ENCODE peak calls at places on chromosomes 13 and 19, in eight cellular contexts. U is Peyer's patch, R is GM12878, K is PC-9, Y is esophagus squamous epithelium, N is suprapubic skin, S is small intestine, I is heart right ventricle. J is an unnamed sample.

GRCh38 chr13:113794764-113795173 is 35.7 kb downstream of the TMEM255B start:
- DNase-seq in U (no peak), R (no peak), K (no peak), Y (no peak), N (peak; percentile 67), S (no peak), I (no peak), J (no peak)

GRCh38 chr19:36986131-36986530 is 70.0 kb downstream of the ZNF568 start:
- DNase-seq in U (no peak), R (no peak), K (no peak), Y (no peak), N (no peak), S (no peak), I (no peak), J (no peak)

GRCh38 chr13:37303610-37304009 is 198.1 kb upstream of the CSNK1A1L start:
- DNase-seq in U (no peak), R (no peak), K (no peak), Y (no peak), N (no peak), S (no peak), I (no peak), J (no peak)

GRCh38 chr19:51158474-51159129 is 16.5 kb downstream of the SIGLEC7 start:
- DNase-seq in U (peak; percentile 55), R (no peak), K (no peak), Y (no peak), N (no peak), S (peak; percentile 33), I (no peak), J (no peak)

GRCh38 chr13:108463365-108463764 is 166.0 kb upstream of the MYO16 start:
- DNase-seq in U (no peak), R (peak; percentile 4), K (peak; percentile 71), Y (no peak), N (no peak), S (no peak), I (no peak), J (no peak)

GRCh38 chr13:41017153-41017552 is 2.0 kb downstream of the ELF1 start:
- DNase-seq in U (peak; percentile 64), R (no peak), K (no peak), Y (no peak), N (no peak), S (peak; percentile 56), I (no peak), J (no peak)

GRCh38 chr19:5251096-5252065 is 89.2 kb downstream of the PTPRS start:
- DNase-seq in U (no peak), R (no peak), K (no peak), Y (no peak), N (no peak), S (no peak), I (no peak), J (no peak)

GRCh38 chr19:55206664-55207500 is 2.4 kb downstream of the PTPRH start:
- DNase-seq in U (no peak), R (no peak), K (peak; percentile 89), Y (no peak), N (no peak), S (peak; percentile 99), I (peak; percentile 84), J (no peak)

GRCh38 chr19:48670699-48671455 is 1.9 kb downstream of the NTN5 start:
- DNase-seq in U (no peak), R (no peak), K (no peak), Y (no peak), N (no peak), S (no peak), I (no peak), J (no peak)

GRCh38 chr19:734716-735115 is 16.2 kb upstream of the MISP start:
- DNase-seq in U (no peak), R (no peak), K (no peak), Y (no peak), N (no peak), S (no peak), I (no peak), J (no peak)

GRCh38 chr13:110017379-110017778 is 231.0 kb upstream of the IRS2 start:
- DNase-seq in U (no peak), R (no peak), K (peak; percentile 88), Y (no peak), N (no peak), S (no peak), I (no peak), J (no peak)

GRCh38 chr19:37932985-37933953 is 26.3 kb downstream of the SIPA1L3 start:
- DNase-seq in U (no peak), R (no peak), K (peak; percentile 75), Y (no peak), N (no peak), S (peak; percentile 90), I (no peak), J (no peak)

GRCh38 chr19:373391-374182 is 29.0 kb upstream of the MIER2 start:
- DNase-seq in U (no peak), R (no peak), K (no peak), Y (no peak), N (no peak), S (no peak), I (no peak), J (no peak)

GRCh38 chr13:32314271-32314967 is 744 bp downstream of the ZAR1L start:
- DNase-seq in U (peak; percentile 17), R (no peak), K (peak; percentile 66), Y (no peak), N (no peak), S (no peak), I (peak; percentile 30), J (no peak)

GRCh38 chr13:98853791-98854191 is 101.3 kb upstream of the SLC15A1 start:
- DNase-seq in U (no peak), R (peak; percentile 80), K (no peak), Y (no peak), N (no peak), S (no peak), I (no peak), J (no peak)

GRCh38 chr19:30069535-30070197 is 127.6 kb downstream of the URI1 start:
- DNase-seq in U (no peak), R (no peak), K (no peak), Y (no peak), N (peak; percentile 48), S (no peak), I (no peak), J (no peak)

DNA sequence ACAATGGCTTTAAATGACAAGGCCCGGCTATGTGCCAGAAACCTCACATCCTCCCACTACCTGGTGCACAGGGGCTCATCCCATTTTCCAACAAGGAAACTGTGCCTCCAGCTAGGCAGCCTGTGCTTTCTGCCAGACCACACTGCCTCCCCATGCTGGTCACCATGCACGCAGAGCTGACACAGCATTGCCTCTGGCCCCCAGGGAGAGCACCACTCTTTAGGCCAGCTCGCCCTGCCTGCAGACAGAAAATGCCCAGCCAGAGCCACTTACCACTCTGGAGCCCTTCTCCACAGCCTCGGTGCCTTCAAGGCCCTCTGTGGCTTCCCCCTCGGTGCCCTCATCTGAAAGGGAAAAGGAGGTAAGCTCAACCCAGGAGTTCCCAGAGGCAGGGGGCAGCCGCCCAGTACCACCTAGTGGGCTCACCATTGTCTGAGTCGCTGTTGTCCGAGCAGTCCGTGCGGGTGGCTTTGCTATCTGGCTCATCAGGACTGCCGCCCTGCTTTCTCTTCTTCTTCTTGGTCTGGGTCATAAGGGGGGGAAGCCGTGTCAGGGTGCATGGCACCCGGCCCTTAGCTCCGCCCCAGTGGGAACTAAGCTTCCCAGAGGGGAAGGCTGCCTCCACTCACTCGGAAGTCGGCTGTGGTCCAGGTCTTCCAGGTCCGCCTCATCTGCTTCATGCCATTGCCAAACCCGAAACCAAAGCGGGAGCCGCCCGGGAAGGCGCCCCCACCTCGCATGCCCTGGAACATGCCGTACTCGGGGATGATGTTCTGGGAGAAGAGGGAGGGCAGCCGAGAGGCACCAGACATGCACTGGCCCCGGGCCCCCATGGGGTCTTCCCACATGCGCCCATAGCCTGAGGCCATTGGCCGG is 18.0 kb downstream of the AKAP8L start:
- DNase-seq in U (no peak), R (no peak), K (no peak), Y (no peak), N (no peak), S (no peak), I (no peak), J (no peak)
- H3K36me3 ChIP-seq in U (peaks cover 84% of the 10 kb centered on the region), R (peaks cover 66% of the 10 kb centered on the region), K (peaks cover 28% of the 10 kb centered on the region), Y (peaks cover 58% of the 10 kb centered on the region), N (peaks cover 81% of the 10 kb centered on the region), S (peaks cover 22% of the 10 kb centered on the region), I (peaks cover 74% of the 10 kb centered on the region), J (peaks cover 65% of the 10 kb centered on the region)

GRCh38 chr13:50915562-50915961 is 6.0 kb downstream of the RNASEH2B start:
- DNase-seq in U (peak; percentile 59), R (no peak), K (no peak), Y (no peak), N (no peak), S (no peak), I (no peak), J (no peak)
- H3K4me3 ChIP-seq in U (no peak overlapping the region), R (peak overlapping the region; percentile 31), K (no peak overlapping the region), Y (no peak overlapping the region), N (no peak overlapping the region), S (no peak overlapping the region), I (no peak overlapping the region), J (no peak overlapping the region)

GRCh38 chr19:2117215-2117960 is 20.7 kb downstream of the IZUMO4 start:
- DNase-seq in U (no peak), R (no peak), K (no peak), Y (no peak), N (no peak), S (no peak), I (no peak), J (no peak)
- H3K36me3 ChIP-seq in U (peaks cover 100% of the 10 kb centered on the region), R (peaks cover 77% of the 10 kb centered on the region), K (no peaks in the 10 kb centered on the region), Y (peaks cover 83% of the 10 kb centered on the region), N (peaks cover 100% of the 10 kb centered on the region), S (peaks cover 28% of the 10 kb centered on the region), I (peaks cover 100% of the 10 kb centered on the region), J (peaks cover 87% of the 10 kb centered on the region)

GRCh38 chr19:46134527-46134926 is 10.0 kb upstream of the IGFL3 start:
- DNase-seq in U (no peak), R (no peak), K (no peak), Y (no peak), N (no peak), S (no peak), I (no peak), J (no peak)

GRCh38 chr19:46133777-46134231 is 9.3 kb upstream of the IGFL3 start:
- DNase-seq in U (no peak), R (no peak), K (no peak), Y (no peak), N (no peak), S (no peak), I (no peak), J (no peak)

GRCh38 chr19:46131485-46132143 is 7.1 kb upstream of the IGFL3 start:
- DNase-seq in U (no peak), R (no peak), K (no peak), Y (no peak), N (no peak), S (no peak), I (no peak), J (no peak)

GRCh38 chr19:46133101-46133627 is 8.7 kb upstream of the IGFL3 start:
- DNase-seq in U (no peak), R (peak; percentile 24), K (peak; percentile 85), Y (no peak), N (no peak), S (peak; percentile 22), I (peak; percentile 8), J (no peak)

DNA sequence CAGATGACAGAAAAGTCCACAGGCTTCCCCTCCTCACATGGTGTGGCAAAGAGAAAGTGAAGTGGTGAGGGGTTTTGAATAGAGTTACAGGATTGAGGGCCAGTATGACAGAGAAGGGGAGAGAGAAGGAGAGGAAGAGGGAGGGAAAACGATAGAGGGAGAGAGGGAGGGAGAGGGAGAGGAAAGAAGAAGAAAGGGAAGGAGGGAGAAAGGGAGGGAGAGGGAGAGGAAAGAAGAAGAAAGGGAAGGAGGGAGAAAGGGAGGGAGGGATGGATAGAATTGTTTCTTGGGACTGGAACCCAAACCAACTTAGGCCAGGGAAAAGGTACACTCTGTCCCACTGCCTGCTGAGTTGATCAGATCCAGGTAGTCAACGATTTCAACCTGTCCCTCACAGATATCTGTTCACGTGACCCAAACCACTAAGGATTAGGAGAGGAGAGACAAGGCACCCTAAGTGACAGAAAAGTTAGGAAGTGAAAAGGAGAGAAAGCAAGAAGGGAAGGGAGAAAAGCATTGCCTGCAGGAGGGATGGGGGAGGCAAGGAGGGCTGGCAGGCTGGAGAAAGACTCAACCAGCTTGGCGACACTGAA is 8.1 kb upstream of the IGFL3 start:
- DNase-seq in U (no peak), R (no peak), K (no peak), Y (no peak), N (no peak), S (no peak), I (no peak), J (no peak)
- H3K4me3 ChIP-seq in U (no peak overlapping the region), R (no peak overlapping the region), K (no peak overlapping the region), Y (no peak overlapping the region), N (no peak overlapping the region), S (no peak overlapping the region), I (no peak overlapping the region), J (peak overlapping the region; percentile 26)

J was measured in thoracic aorta.